ENCODE peak calls at places on chromosomes 2 and 18, in five cellular contexts. One of them, this sample, is unnamed.
A peak's percentile ranks its signal among the peaks of the same experiment; 100 is the strongest.

GRCh38 chr2:39486071-39486470 is 49.0 kb upstream of the MAP4K3 start:
- DNase-seq in tibial nerve: no peak
- DNase-seq in effector memory CD4-positive, alpha-beta T cell: no peak
- DNase-seq in heart right ventricle: no peak
- DNase-seq in fibroblast of lung: no peak
- DNase-seq in this sample: no peak

GRCh38 chr2:197673142-197673541 is 2.2 kb downstream of the RFTN2 start:
- DNase-seq in tibial nerve: no peak
- DNase-seq in effector memory CD4-positive, alpha-beta T cell: no peak
- DNase-seq in heart right ventricle: no peak
- DNase-seq in fibroblast of lung: no peak
- DNase-seq in this sample: no peak

GRCh38 chr18:51890762-51891161 is 449.2 kb upstream of the DCC start:
- DNase-seq in tibial nerve: no peak
- DNase-seq in effector memory CD4-positive, alpha-beta T cell: no peak
- DNase-seq in heart right ventricle: no peak
- DNase-seq in fibroblast of lung: no peak
- DNase-seq in this sample: no peak

GRCh38 chr2:170162261-170162612 is 15.7 kb upstream of the MYO3B start:
- DNase-seq in tibial nerve: no peak
- DNase-seq in effector memory CD4-positive, alpha-beta T cell: no peak
- DNase-seq in heart right ventricle: no peak
- DNase-seq in fibroblast of lung: no peak
- DNase-seq in this sample: no peak

GRCh38 chr2:88738271-88738670 is 46.8 kb downstream of the RPIA start:
- DNase-seq in tibial nerve: no peak
- DNase-seq in effector memory CD4-positive, alpha-beta T cell: no peak
- DNase-seq in heart right ventricle: no peak
- DNase-seq in fibroblast of lung: peak; percentile 13
- DNase-seq in this sample: no peak

GRCh38 chr2:102013200-102014040 is 21.7 kb downstream of the IL1R2 start:
- DNase-seq in tibial nerve: no peak
- DNase-seq in effector memory CD4-positive, alpha-beta T cell: no peak
- DNase-seq in heart right ventricle: no peak
- DNase-seq in fibroblast of lung: no peak
- DNase-seq in this sample: no peak

GRCh38 chr2:221570321-221571107 is 1.6 kb downstream of the EPHA4 start:
- DNase-seq in tibial nerve: no peak
- DNase-seq in effector memory CD4-positive, alpha-beta T cell: no peak
- DNase-seq in heart right ventricle: peak; percentile 27
- DNase-seq in fibroblast of lung: peak; percentile 54
- DNase-seq in this sample: no peak

GRCh38 chr18:11323359-11323819 is 174.0 kb upstream of the PIEZO2 start:
- DNase-seq in tibial nerve: no peak
- DNase-seq in effector memory CD4-positive, alpha-beta T cell: no peak
- DNase-seq in heart right ventricle: no peak
- DNase-seq in fibroblast of lung: peak; percentile 47
- DNase-seq in this sample: no peak

GRCh38 chr2:226256709-226257401 is 542.8 kb downstream of the IRS1 start:
- DNase-seq in tibial nerve: no peak
- DNase-seq in effector memory CD4-positive, alpha-beta T cell: no peak
- DNase-seq in heart right ventricle: no peak
- DNase-seq in fibroblast of lung: no peak
- DNase-seq in this sample: no peak

GRCh38 chr2:237866119-237866621 is 6.7 kb downstream of the RAMP1 start:
- DNase-seq in tibial nerve: no peak
- DNase-seq in effector memory CD4-positive, alpha-beta T cell: no peak
- DNase-seq in heart right ventricle: no peak
- DNase-seq in fibroblast of lung: peak; percentile 46
- DNase-seq in this sample: no peak

GRCh38 chr2:72980535-72981217 is 63.4 kb downstream of the EMX1 start:
- DNase-seq in tibial nerve: no peak
- DNase-seq in effector memory CD4-positive, alpha-beta T cell: no peak
- DNase-seq in heart right ventricle: no peak
- DNase-seq in fibroblast of lung: no peak
- DNase-seq in this sample: no peak

GRCh38 chr2:195543063-195543462 is 114.0 kb upstream of the SLC39A10 start:
- DNase-seq in tibial nerve: no peak
- DNase-seq in effector memory CD4-positive, alpha-beta T cell: no peak
- DNase-seq in heart right ventricle: no peak
- DNase-seq in fibroblast of lung: no peak
- DNase-seq in this sample: no peak

GRCh38 chr2:223943561-223944008 is 1.6 kb downstream of the WDFY1 start:
- DNase-seq in tibial nerve: no peak
- DNase-seq in effector memory CD4-positive, alpha-beta T cell: no peak
- DNase-seq in heart right ventricle: peak; percentile 24
- DNase-seq in fibroblast of lung: peak; percentile 38
- DNase-seq in this sample: no peak

GRCh38 chr2:220154243-220154642 is 526.8 kb downstream of the SLC4A3 start:
- DNase-seq in tibial nerve: no peak
- DNase-seq in effector memory CD4-positive, alpha-beta T cell: no peak
- DNase-seq in heart right ventricle: no peak
- DNase-seq in fibroblast of lung: no peak
- DNase-seq in this sample: no peak

GRCh38 chr2:218733615-218734021 is 23.0 kb downstream of the TTLL4 start:
- DNase-seq in tibial nerve: peak; percentile 66
- DNase-seq in effector memory CD4-positive, alpha-beta T cell: no peak
- DNase-seq in heart right ventricle: no peak
- DNase-seq in fibroblast of lung: peak; percentile 78
- DNase-seq in this sample: peak; percentile 14

GRCh38 chr2:239152916-239153305 is 247.9 kb downstream of the HDAC4 start:
- DNase-seq in tibial nerve: no peak
- DNase-seq in effector memory CD4-positive, alpha-beta T cell: no peak
- DNase-seq in heart right ventricle: no peak
- DNase-seq in fibroblast of lung: no peak
- DNase-seq in this sample: no peak

GRCh38 chr2:62920070-62920469 is 130.6 kb upstream of the OTX1 start:
- DNase-seq in tibial nerve: no peak
- DNase-seq in effector memory CD4-positive, alpha-beta T cell: no peak
- DNase-seq in heart right ventricle: no peak
- DNase-seq in fibroblast of lung: no peak
- DNase-seq in this sample: no peak

GRCh38 chr2:134411279-134411827 is 157.5 kb downstream of the MGAT5 start:
- DNase-seq in tibial nerve: no peak
- DNase-seq in effector memory CD4-positive, alpha-beta T cell: no peak
- DNase-seq in heart right ventricle: no peak
- DNase-seq in fibroblast of lung: no peak
- DNase-seq in this sample: no peak

GRCh38 chr2:196951973-196952372 is 25.5 kb upstream of the PGAP1 start:
- DNase-seq in tibial nerve: no peak
- DNase-seq in effector memory CD4-positive, alpha-beta T cell: no peak
- DNase-seq in heart right ventricle: no peak
- DNase-seq in fibroblast of lung: no peak
- DNase-seq in this sample: no peak

GRCh38 chr2:219041252-219041651 is at the start of gene CFAP65:
- DNase-seq in tibial nerve: no peak
- DNase-seq in effector memory CD4-positive, alpha-beta T cell: no peak
- DNase-seq in heart right ventricle: no peak
- DNase-seq in fibroblast of lung: peak; percentile 66
- DNase-seq in this sample: peak; percentile 56

GRCh38 chr2:186405847-186406246 is 80.2 kb upstream of the ZC3H15 start:
- DNase-seq in tibial nerve: no peak
- DNase-seq in effector memory CD4-positive, alpha-beta T cell: no peak
- DNase-seq in heart right ventricle: no peak
- DNase-seq in fibroblast of lung: no peak
- DNase-seq in this sample: no peak

GRCh38 chr2:133884739-133885381 is 316.6 kb upstream of the NCKAP5 start:
- DNase-seq in tibial nerve: no peak
- DNase-seq in effector memory CD4-positive, alpha-beta T cell: no peak
- DNase-seq in heart right ventricle: no peak
- DNase-seq in fibroblast of lung: peak; percentile 2
- DNase-seq in this sample: no peak

GRCh38 chr2:212546669-212547068 is 8.1 kb upstream of the ERBB4 start:
- DNase-seq in tibial nerve: no peak
- DNase-seq in effector memory CD4-positive, alpha-beta T cell: no peak
- DNase-seq in heart right ventricle: no peak
- DNase-seq in fibroblast of lung: no peak
- DNase-seq in this sample: no peak

GRCh38 chr2:30871980-30872789 is 64.9 kb upstream of the CAPN13 start:
- DNase-seq in tibial nerve: no peak
- DNase-seq in effector memory CD4-positive, alpha-beta T cell: no peak
- DNase-seq in heart right ventricle: peak; percentile 29
- DNase-seq in fibroblast of lung: no peak
- DNase-seq in this sample: no peak

GRCh38 chr2:72859831-72860262 is 27.4 kb upstream of the SPR start:
- DNase-seq in tibial nerve: peak; percentile 30
- DNase-seq in effector memory CD4-positive, alpha-beta T cell: peak; percentile 45
- DNase-seq in heart right ventricle: peak; percentile 55
- DNase-seq in fibroblast of lung: peak; percentile 69
- DNase-seq in this sample: peak; percentile 24

GRCh38 chr2:28649481-28650260 is 102.0 kb upstream of the PPP1CB start:
- DNase-seq in tibial nerve: no peak
- DNase-seq in effector memory CD4-positive, alpha-beta T cell: no peak
- DNase-seq in heart right ventricle: no peak
- DNase-seq in fibroblast of lung: no peak
- DNase-seq in this sample: no peak

GRCh38 chr2:107202962-107203591 is 317.1 kb upstream of the ST6GAL2 start:
- DNase-seq in tibial nerve: no peak
- DNase-seq in effector memory CD4-positive, alpha-beta T cell: no peak
- DNase-seq in heart right ventricle: no peak
- DNase-seq in fibroblast of lung: no peak
- DNase-seq in this sample: no peak

GRCh38 chr2:59660262-59660661 is 893.2 kb downstream of the BCL11A start:
- DNase-seq in tibial nerve: no peak
- DNase-seq in effector memory CD4-positive, alpha-beta T cell: no peak
- DNase-seq in heart right ventricle: no peak
- DNase-seq in fibroblast of lung: no peak
- DNase-seq in this sample: no peak

GRCh38 chr2:186422226-186422625 is 63.8 kb upstream of the ZC3H15 start:
- DNase-seq in tibial nerve: no peak
- DNase-seq in effector memory CD4-positive, alpha-beta T cell: no peak
- DNase-seq in heart right ventricle: peak; percentile 11
- DNase-seq in fibroblast of lung: peak; percentile 99
- DNase-seq in this sample: no peak

GRCh38 chr2:102396012-102396411 is 26.9 kb upstream of the IL18RAP start:
- DNase-seq in tibial nerve: no peak
- DNase-seq in effector memory CD4-positive, alpha-beta T cell: no peak
- DNase-seq in heart right ventricle: no peak
- DNase-seq in fibroblast of lung: no peak
- DNase-seq in this sample: no peak

GRCh38 chr2:159894145-159894838 is 96.3 kb upstream of the CD302 start:
- DNase-seq in tibial nerve: no peak
- DNase-seq in effector memory CD4-positive, alpha-beta T cell: no peak
- DNase-seq in heart right ventricle: no peak
- DNase-seq in fibroblast of lung: no peak
- DNase-seq in this sample: no peak

GRCh38 chr2:121567452-121567851 is 36.8 kb downstream of the RNU4ATAC start:
- DNase-seq in tibial nerve: no peak
- DNase-seq in effector memory CD4-positive, alpha-beta T cell: no peak
- DNase-seq in heart right ventricle: no peak
- DNase-seq in fibroblast of lung: no peak
- DNase-seq in this sample: no peak
- H3K27ac ChIP-seq in tibial nerve: no peak overlapping the region
- H3K27ac ChIP-seq in effector memory CD4-positive, alpha-beta T cell: no peak overlapping the region
- H3K27ac ChIP-seq in heart right ventricle: no peak overlapping the region
- H3K27ac ChIP-seq in fibroblast of lung: no peak overlapping the region
- H3K27ac ChIP-seq in this sample: no peak overlapping the region

DNA sequence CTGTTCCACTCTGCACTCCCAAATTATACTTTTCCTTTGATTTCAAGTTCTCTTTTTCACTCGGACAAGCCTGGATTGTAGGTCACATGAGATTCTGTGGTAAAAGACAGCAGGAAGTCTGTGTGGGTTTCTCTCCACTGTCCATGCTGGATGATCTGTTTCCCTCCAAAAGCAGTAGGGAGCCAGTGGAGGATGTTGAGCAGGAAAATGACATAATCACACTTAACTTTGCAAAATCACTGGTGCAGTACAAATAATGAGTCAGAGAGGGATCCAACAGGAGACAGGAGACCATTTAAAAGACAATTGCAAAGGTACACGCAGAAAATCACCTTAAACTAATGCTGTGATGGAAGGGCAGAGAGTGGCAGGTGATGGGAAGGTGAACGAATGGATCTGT is 301.3 kb downstream of the ZNF407 start:
- DNase-seq in tibial nerve: no peak
- DNase-seq in effector memory CD4-positive, alpha-beta T cell: no peak
- DNase-seq in heart right ventricle: no peak
- DNase-seq in fibroblast of lung: peak; percentile 32
- DNase-seq in this sample: no peak
- H3K27ac ChIP-seq in tibial nerve: no peak overlapping the region
- H3K27ac ChIP-seq in effector memory CD4-positive, alpha-beta T cell: no peak overlapping the region
- H3K27ac ChIP-seq in heart right ventricle: no peak overlapping the region
- H3K27ac ChIP-seq in fibroblast of lung: no peak overlapping the region
- H3K27ac ChIP-seq in this sample: no peak overlapping the region

DNA sequence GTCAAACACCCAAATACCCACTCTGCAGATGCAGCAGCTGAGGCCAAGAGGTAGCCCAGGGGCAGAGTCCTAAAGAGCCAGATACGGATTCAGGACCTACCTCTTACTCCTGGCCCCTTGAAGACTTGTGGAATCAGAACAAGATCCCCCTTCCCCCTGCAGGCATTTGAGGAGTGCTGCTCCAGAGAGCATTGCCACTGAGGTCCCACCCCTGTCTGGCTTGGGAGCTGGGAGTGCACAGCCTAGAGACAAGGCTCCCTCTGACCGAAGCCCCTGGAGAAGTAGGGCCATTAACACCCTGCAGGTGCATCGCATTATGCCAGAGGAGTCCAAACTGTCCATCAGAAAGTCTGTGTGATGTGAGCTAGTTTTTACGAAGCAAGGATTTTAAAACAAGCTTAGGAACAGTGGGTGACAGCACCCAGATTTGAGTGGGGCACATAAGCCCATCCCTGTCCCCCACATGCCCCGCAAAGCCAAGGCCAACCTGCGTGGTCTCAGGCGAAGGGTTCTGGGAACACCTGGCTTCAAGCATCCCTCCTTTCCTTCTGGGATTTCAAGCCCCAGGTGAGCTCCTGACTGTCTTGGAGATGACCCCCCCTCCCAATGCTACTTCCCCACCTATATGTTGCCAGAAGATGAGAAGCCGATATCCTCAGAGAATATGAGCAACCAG is 48.4 kb downstream of the MTERF4 start:
- DNase-seq in tibial nerve: no peak
- DNase-seq in effector memory CD4-positive, alpha-beta T cell: no peak
- DNase-seq in heart right ventricle: no peak
- DNase-seq in fibroblast of lung: no peak
- DNase-seq in this sample: no peak
- H3K27ac ChIP-seq in tibial nerve: no peak overlapping the region
- H3K27ac ChIP-seq in effector memory CD4-positive, alpha-beta T cell: no peak overlapping the region
- H3K27ac ChIP-seq in heart right ventricle: no peak overlapping the region
- H3K27ac ChIP-seq in fibroblast of lung: no peak overlapping the region
- H3K27ac ChIP-seq in this sample: no peak overlapping the region

DNA sequence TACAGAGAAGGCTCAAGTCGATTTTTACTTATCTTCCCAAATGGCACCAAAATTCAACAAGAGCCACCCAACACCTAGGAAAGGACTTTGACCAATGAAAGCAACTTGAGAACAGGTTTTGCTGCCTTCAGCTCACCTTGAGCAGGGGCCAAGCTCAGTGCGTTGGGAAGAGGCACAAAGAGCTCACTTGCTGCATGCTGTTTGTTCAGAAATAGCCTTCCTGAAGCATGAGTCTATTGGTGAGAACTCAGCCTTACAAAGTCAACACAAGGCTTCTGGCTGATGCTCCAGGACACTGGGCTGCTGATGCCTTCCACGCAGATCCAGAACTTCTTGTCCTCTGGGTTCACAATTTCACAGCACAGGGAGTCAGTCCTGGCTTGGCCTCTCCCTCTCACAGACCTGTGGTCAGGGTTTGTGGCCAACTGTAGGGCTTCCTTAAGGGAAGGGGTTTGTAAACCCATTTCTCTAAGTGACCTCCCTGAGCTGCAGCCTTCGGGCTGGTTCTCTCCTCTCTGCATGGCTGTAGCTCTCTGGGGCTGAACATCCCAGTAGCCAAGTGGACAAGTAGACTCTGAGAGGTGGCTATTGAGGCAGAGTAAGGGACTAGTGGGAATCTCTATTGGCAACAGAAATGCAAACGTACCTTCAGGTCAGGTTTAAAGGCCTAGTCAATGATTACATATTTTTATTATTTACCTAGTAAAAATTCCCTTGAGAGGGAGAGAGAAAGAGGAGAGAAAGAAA is 124.7 kb upstream of the GATA6 start:
- DNase-seq in tibial nerve: no peak
- DNase-seq in effector memory CD4-positive, alpha-beta T cell: no peak
- DNase-seq in heart right ventricle: no peak
- DNase-seq in fibroblast of lung: no peak
- DNase-seq in this sample: no peak
- H3K27ac ChIP-seq in tibial nerve: no peak overlapping the region
- H3K27ac ChIP-seq in effector memory CD4-positive, alpha-beta T cell: no peak overlapping the region
- H3K27ac ChIP-seq in heart right ventricle: no peak overlapping the region
- H3K27ac ChIP-seq in fibroblast of lung: no peak overlapping the region
- H3K27ac ChIP-seq in this sample: no peak overlapping the region